ENCODE peak calls at places on chromosome 6, in six cellular contexts. J, U, R, X, A and W are unnamed samples. For H3K9me3, the result is how much of the 10 kb centered on the place peaks cover.

GRCh38 chr6:83878902-83879644 is 19.6 kb downstream of the CYB5R4 start:
- DNase-seq in J (no peak), U (no peak), R (no peak), X (no peak), A (no peak), W (no peak)

GRCh38 chr6:110188791-110189190 is 8.6 kb downstream of the CDC40 start:
- DNase-seq in J (no peak), U (no peak), R (peak), X (no peak), A (no peak), W (no peak)

GRCh38 chr6:55694148-55694547 is 115.2 kb upstream of the HMGCLL1 start:
- DNase-seq in J (no peak), U (no peak), R (peak), X (no peak), A (no peak), W (no peak)

GRCh38 chr6:83044211-83044768 is 21.4 kb downstream of the UBE3D start:
- DNase-seq in J (no peak), U (no peak), R (no peak), X (no peak), A (no peak), W (no peak)

GRCh38 chr6:69349776-69350175 is 447.0 kb downstream of the LMBRD1 start:
- DNase-seq in J (no peak), U (no peak), R (no peak), X (no peak), A (peak), W (no peak)

GRCh38 chr6:5302995-5303622 is 41.8 kb downstream of the FARS2 start:
- DNase-seq in J (peak), U (peak), R (peak), X (peak), A (no peak), W (peak)

GRCh38 chr6:22332726-22333125 is 35.9 kb upstream of the PRL start:
- DNase-seq in J (no peak), U (no peak), R (no peak), X (no peak), A (no peak), W (no peak)

GRCh38 chr6:30806581-30807183 is 62.3 kb upstream of the IER3 start:
- DNase-seq in J (no peak), U (no peak), R (no peak), X (no peak), A (peak), W (no peak)

GRCh38 chr6:89260832-89261231 is 43.7 kb upstream of the GABRR1 start:
- DNase-seq in J (no peak), U (no peak), R (peak), X (no peak), A (no peak), W (no peak)

GRCh38 chr6:107061125-107062020 is 33.4 kb downstream of the MTRES1 start:
- DNase-seq in J (peak), U (no peak), R (peak), X (peak), A (no peak), W (no peak)

GRCh38 chr6:21729431-21729830 is 135.9 kb downstream of the SOX4 start:
- DNase-seq in J (no peak), U (no peak), R (no peak), X (no peak), A (no peak), W (no peak)

GRCh38 chr6:88653936-88654335 is 309.5 kb downstream of the RNGTT start:
- DNase-seq in J (no peak), U (no peak), R (no peak), X (no peak), A (no peak), W (no peak)

GRCh38 chr6:35086636-35087360 is 54.3 kb downstream of the TCP11 start:
- DNase-seq in J (no peak), U (no peak), R (no peak), X (no peak), A (no peak), W (peak)

GRCh38 chr6:30819287-30819917 is 64.9 kb upstream of the DDR1 start:
- DNase-seq in J (no peak), U (no peak), R (peak), X (no peak), A (no peak), W (no peak)

GRCh38 chr6:41683460-41684310 is 45.4 kb downstream of the MDFI start:
- DNase-seq in J (peak), U (peak), R (peak), X (peak), A (peak), W (peak)

GRCh38 chr6:116352515-116353471 is 18.0 kb upstream of the DSE start:
- DNase-seq in J (no peak), U (no peak), R (peak), X (no peak), A (no peak), W (no peak)

GRCh38 chr6:132932566-132932965 is 118.2 kb downstream of the RPS12 start:
- DNase-seq in J (no peak), U (no peak), R (peak), X (no peak), A (no peak), W (no peak)

GRCh38 chr6:148109732-148110131 is 232.9 kb upstream of the SASH1 start:
- DNase-seq in J (no peak), U (no peak), R (no peak), X (no peak), A (no peak), W (no peak)

GRCh38 chr6:41160933-41161332 is 2.0 kb downstream of the TREM2 start:
- DNase-seq in J (no peak), U (no peak), R (no peak), X (no peak), A (no peak), W (no peak)

GRCh38 chr6:110875548-110876169 is 1.1 kb downstream of the AMD1 start:
- DNase-seq in J (peak), U (peak), R (peak), X (peak), A (peak), W (peak)

GRCh38 chr6:49551126-49551865 is 828 bp downstream of the C6orf141 start:
- DNase-seq in J (no peak), U (no peak), R (peak), X (peak), A (no peak), W (no peak)

GRCh38 chr6:44275271-44275748 is 5.1 kb downstream of the TMEM151B start:
- DNase-seq in J (no peak), U (no peak), R (no peak), X (no peak), A (no peak), W (no peak)

GRCh38 chr6:44277763-44278162 is 7.5 kb downstream of the TMEM151B start:
- DNase-seq in J (no peak), U (no peak), R (no peak), X (no peak), A (no peak), W (no peak)

GRCh38 chr6:44276667-44277640 is 6.7 kb downstream of the TMEM151B start:
- DNase-seq in J (no peak), U (no peak), R (no peak), X (no peak), A (no peak), W (no peak)

GRCh38 chr6:44278316-44278715 is 8.1 kb downstream of the TMEM151B start:
- DNase-seq in J (no peak), U (no peak), R (no peak), X (no peak), A (no peak), W (no peak)

GRCh38 chr6:44275749-44276648 is 5.7 kb downstream of the TMEM151B start:
- DNase-seq in J (no peak), U (no peak), R (peak), X (no peak), A (no peak), W (no peak)
- H3K4me3 ChIP-seq in J (peak), U (no peak), R (peak), X (no peak), A (no peak), W (peak)

GRCh38 chr6:7901780-7902179 is 8.8 kb downstream of the TXNDC5 start:
- DNase-seq in J (no peak), U (no peak), R (no peak), X (no peak), A (no peak), W (no peak)

GRCh38 chr6:7901056-7901455 is 9.5 kb downstream of the TXNDC5 start:
- DNase-seq in J (no peak), U (no peak), R (no peak), X (no peak), A (no peak), W (no peak)

GRCh38 chr6:7902867-7903266 is 7.7 kb downstream of the TXNDC5 start:
- DNase-seq in J (no peak), U (no peak), R (no peak), X (no peak), A (no peak), W (no peak)

GRCh38 chr6:7903673-7904072 is 6.9 kb downstream of the TXNDC5 start:
- DNase-seq in J (no peak), U (no peak), R (no peak), X (no peak), A (no peak), W (no peak)

GRCh38 chr6:7902221-7902620 is 8.4 kb downstream of the TXNDC5 start:
- DNase-seq in J (no peak), U (no peak), R (no peak), X (no peak), A (no peak), W (no peak)
- H3K27ac ChIP-seq in J (no peak), U (no peak), R (no peak), X (no peak), A (no peak), W (no peak)

GRCh38 chr6:169997187-169997929 is 245.9 kb downstream of the ERMARD start:
- DNase-seq in J (no peak), U (no peak), R (no peak), X (no peak), A (peak), W (no peak)
- H3K9me3 ChIP-seq in J (under half), U (under half), R (under half), X (under half), A (under half), W (under half)

GRCh38 chr6:20438462-20439070 is 36.9 kb downstream of the E2F3 start:
- DNase-seq in J (no peak), U (no peak), R (peak), X (no peak), A (no peak), W (no peak)
- H3K4me3 ChIP-seq in J (no peak), U (no peak), R (no peak), X (no peak), A (no peak), W (no peak)

DNA sequence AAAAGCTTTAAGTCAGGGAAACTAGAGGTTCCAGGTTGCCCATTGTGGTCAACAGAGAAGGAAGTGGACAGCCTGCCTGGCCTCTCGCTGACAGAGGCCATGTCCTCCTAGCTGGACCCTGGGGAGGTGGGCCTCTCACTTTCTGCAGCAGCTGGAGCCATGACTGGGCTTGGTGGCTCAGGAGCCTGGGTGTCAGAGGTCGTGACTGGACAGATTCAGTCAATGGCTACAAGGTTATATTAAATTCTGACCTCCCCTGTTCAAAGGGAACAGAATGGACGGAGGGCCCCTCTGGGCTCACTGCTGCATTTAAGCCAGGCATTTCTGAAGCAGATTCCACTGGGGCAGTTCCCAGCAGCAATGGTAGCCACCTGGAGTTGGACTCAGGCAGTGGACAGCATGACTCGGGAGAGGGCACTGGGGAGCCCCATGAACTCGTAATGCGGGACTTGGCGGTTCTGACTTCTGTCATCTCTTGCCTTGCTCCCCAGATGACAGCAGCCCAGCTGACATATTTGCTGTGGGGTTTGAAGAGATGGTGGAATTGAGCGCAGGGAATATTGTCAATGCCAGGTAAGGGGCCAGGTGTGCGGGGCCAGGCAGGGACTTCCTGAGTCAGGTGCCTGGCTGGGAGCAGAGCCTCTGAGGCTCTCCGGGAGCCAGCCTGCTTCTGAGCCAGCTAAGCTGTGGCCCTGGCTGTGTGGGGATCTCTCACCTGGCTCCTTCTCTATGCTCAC is 86.7 kb downstream of the SYNJ2 start:
- DNase-seq in J (no peak), U (no peak), R (no peak), X (no peak), A (peak), W (no peak)
- H3K27ac ChIP-seq in J (no peak), U (no peak), R (peak), X (no peak), A (peak), W (no peak)

GRCh38 chr6:108565893-108566292 is 5.2 kb downstream of the FOXO3 start:
- DNase-seq in J (no peak), U (no peak), R (peak), X (peak), A (no peak), W (no peak)
- H3K9me3 ChIP-seq in J (under half), U (under half), R (under half), X (under half), A (under half), W (under half)

GRCh38 chr6:135236732-135237131 is 55.6 kb downstream of the MYB start:
- DNase-seq in J (no peak), U (no peak), R (no peak), X (no peak), A (no peak), W (no peak)

GRCh38 chr6:135233676-135234491 is 52.8 kb downstream of the MYB start:
- DNase-seq in J (no peak), U (no peak), R (no peak), X (no peak), A (no peak), W (no peak)

GRCh38 chr6:135235716-135236115 is 54.6 kb downstream of the MYB start:
- DNase-seq in J (no peak), U (no peak), R (no peak), X (no peak), A (no peak), W (no peak)

GRCh38 chr6:135234492-135234780 is 53.3 kb downstream of the MYB start:
- DNase-seq in J (no peak), U (no peak), R (no peak), X (no peak), A (no peak), W (no peak)

DNA sequence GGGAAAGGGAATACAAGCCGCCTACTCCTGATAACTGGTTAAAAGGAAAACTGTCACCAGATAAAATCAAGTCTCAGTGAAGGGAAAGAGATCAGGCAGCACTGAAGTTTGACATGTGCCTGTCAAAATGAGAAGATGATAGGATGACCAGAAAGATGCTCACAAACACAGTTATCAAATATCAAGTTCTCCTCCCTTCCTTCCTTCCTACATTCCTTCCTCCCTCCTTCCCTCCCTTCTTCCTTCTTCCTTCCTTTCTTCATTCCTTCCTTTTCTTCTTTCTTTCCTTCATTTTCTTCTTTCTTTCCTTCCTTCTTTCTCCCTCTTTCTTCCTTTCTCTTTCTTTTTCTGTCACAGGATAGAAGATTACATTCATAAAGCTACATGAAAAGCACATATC is 55.2 kb downstream of the MYB start:
- DNase-seq in J (no peak), U (no peak), R (no peak), X (no peak), A (no peak), W (no peak)
- H3K4me3 ChIP-seq in J (no peak), U (no peak), R (no peak), X (no peak), A (no peak), W (no peak)

DNA sequence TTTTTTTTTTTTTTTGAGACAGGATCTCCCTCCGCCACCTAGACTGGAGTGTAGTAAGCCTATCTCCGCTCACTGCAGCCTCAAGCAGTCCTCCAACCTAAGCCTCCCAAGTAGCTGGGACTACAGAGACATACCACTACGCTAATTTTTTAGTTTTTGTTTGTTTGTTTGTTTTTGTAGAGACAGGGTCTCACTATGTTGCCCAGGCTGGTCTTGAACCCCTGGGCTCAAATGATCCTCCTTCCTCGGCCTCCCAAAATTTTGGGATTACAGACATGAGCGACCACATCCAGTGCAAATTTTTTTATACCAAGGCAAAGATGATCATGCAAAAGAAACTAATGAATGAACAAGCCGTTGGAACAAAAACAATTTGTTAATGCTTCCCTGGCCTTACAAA is 5.3 kb downstream of the FUCA2 start:
- DNase-seq in J (no peak), U (no peak), R (no peak), X (no peak), A (no peak), W (no peak)
- H3K27ac ChIP-seq in J (no peak), U (no peak), R (no peak), X (no peak), A (no peak), W (no peak)

DNA sequence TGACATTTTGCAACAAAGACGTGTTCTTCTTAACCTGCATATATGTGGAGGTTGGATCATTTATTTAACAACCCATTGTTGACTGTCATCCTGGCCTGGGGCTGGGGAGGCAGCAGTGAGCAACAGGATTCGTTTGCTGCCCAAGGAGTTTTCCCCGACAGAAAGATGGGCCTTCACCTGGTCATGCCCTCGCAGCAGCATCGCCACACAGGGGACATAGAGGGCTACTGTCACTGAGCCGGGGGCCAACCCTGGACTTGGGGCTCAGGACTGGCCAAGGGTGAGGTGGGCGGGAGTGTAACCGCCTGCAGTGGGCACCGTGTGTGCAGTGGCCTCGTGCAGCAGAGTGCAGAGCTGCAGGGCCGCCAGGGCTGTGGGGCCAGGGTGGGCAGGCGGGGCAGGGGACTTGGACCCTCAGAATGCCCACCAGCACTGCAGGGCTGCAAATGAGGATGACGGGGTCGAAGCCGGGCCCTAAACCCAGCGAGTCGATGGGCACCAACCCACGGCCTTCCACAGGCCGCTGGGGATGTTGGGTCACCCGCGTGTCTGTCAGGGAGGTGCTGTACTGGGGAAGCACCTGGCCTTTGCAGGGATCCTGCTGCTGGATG is 11.8 kb downstream of the DUSP22 start:
- DNase-seq in J (no peak), U (no peak), R (no peak), X (no peak), A (no peak), W (no peak)
- H3K9me3 ChIP-seq in J (under half), U (under half), R (under half), X (under half), A (under half), W (under half)

GRCh38 chr6:142884214-142885035 is 60.6 kb downstream of the HIVEP2 start:
- DNase-seq in J (no peak), U (no peak), R (peak), X (no peak), A (no peak), W (no peak)
- H3K4me3 ChIP-seq in J (peak), U (peak), R (peak), X (peak), A (peak), W (peak)